ENCODE peak calls at places on chromosome 3, in nine cellular contexts. One of them, this sample, is unnamed.

GRCh38 chr3:185215873-185216586 is 37.8 kb downstream of the EHHADH start:
- DNase-seq in GM23248: peak; percentile 50
- DNase-seq in left lung: no peak
- DNase-seq in endodermal cell: no peak
- DNase-seq in Panc1: peak; percentile 15
- DNase-seq in keratinocyte: no peak
- DNase-seq in lower lobe of right lung: no peak
- DNase-seq in left ventricle myocardium inferior: no peak
- DNase-seq in psoas muscle: no peak
- DNase-seq in this sample: no peak

GRCh38 chr3:89315750-89316149 is 208.3 kb downstream of the EPHA3 start:
- DNase-seq in GM23248: no peak
- DNase-seq in left lung: no peak
- DNase-seq in endodermal cell: no peak
- DNase-seq in Panc1: no peak
- DNase-seq in keratinocyte: no peak
- DNase-seq in lower lobe of right lung: no peak
- DNase-seq in left ventricle myocardium inferior: no peak
- DNase-seq in psoas muscle: no peak
- DNase-seq in this sample: no peak

GRCh38 chr3:107217161-107217560 is 160.1 kb upstream of the CCDC54 start:
- DNase-seq in GM23248: peak; percentile 77
- DNase-seq in left lung: no peak
- DNase-seq in endodermal cell: no peak
- DNase-seq in Panc1: no peak
- DNase-seq in keratinocyte: peak; percentile 85
- DNase-seq in lower lobe of right lung: no peak
- DNase-seq in left ventricle myocardium inferior: no peak
- DNase-seq in psoas muscle: no peak
- DNase-seq in this sample: no peak

GRCh38 chr3:195717852-195718476 is 2.8 kb upstream of the MUC20 start:
- DNase-seq in GM23248: no peak
- DNase-seq in left lung: no peak
- DNase-seq in endodermal cell: peak; percentile 41
- DNase-seq in Panc1: no peak
- DNase-seq in keratinocyte: no peak
- DNase-seq in lower lobe of right lung: peak; percentile 0
- DNase-seq in left ventricle myocardium inferior: no peak
- DNase-seq in psoas muscle: no peak
- DNase-seq in this sample: no peak

GRCh38 chr3:28467414-28467813 is 118.8 kb upstream of the AZI2 start:
- DNase-seq in GM23248: peak; percentile 12
- DNase-seq in left lung: no peak
- DNase-seq in endodermal cell: peak; percentile 45
- DNase-seq in Panc1: no peak
- DNase-seq in keratinocyte: no peak
- DNase-seq in lower lobe of right lung: no peak
- DNase-seq in left ventricle myocardium inferior: no peak
- DNase-seq in psoas muscle: no peak
- DNase-seq in this sample: no peak

GRCh38 chr3:160893207-160893606 is 137.2 kb downstream of the PPM1L start:
- DNase-seq in GM23248: no peak
- DNase-seq in left lung: no peak
- DNase-seq in endodermal cell: no peak
- DNase-seq in Panc1: no peak
- DNase-seq in keratinocyte: no peak
- DNase-seq in lower lobe of right lung: no peak
- DNase-seq in left ventricle myocardium inferior: no peak
- DNase-seq in psoas muscle: no peak
- DNase-seq in this sample: no peak

GRCh38 chr3:13353936-13354542 is 66.1 kb downstream of the NUP210 start:
- DNase-seq in GM23248: peak; percentile 57
- DNase-seq in left lung: peak; percentile 57
- DNase-seq in endodermal cell: peak; percentile 68
- DNase-seq in Panc1: no peak
- DNase-seq in keratinocyte: no peak
- DNase-seq in lower lobe of right lung: no peak
- DNase-seq in left ventricle myocardium inferior: no peak
- DNase-seq in psoas muscle: no peak
- DNase-seq in this sample: no peak

GRCh38 chr3:46847744-46848143 is 15.5 kb downstream of the MYL3 start:
- DNase-seq in GM23248: no peak
- DNase-seq in left lung: no peak
- DNase-seq in endodermal cell: peak; percentile 49
- DNase-seq in Panc1: no peak
- DNase-seq in keratinocyte: no peak
- DNase-seq in lower lobe of right lung: no peak
- DNase-seq in left ventricle myocardium inferior: no peak
- DNase-seq in psoas muscle: no peak
- DNase-seq in this sample: no peak

GRCh38 chr3:195887670-195888069 is 20.7 kb downstream of the TNK2 start:
- DNase-seq in GM23248: no peak
- DNase-seq in left lung: no peak
- DNase-seq in endodermal cell: no peak
- DNase-seq in Panc1: no peak
- DNase-seq in keratinocyte: no peak
- DNase-seq in lower lobe of right lung: no peak
- DNase-seq in left ventricle myocardium inferior: no peak
- DNase-seq in psoas muscle: no peak
- DNase-seq in this sample: no peak

GRCh38 chr3:38131621-38132369 is 5.1 kb downstream of the ACAA1 start:
- DNase-seq in GM23248: peak; percentile 46
- DNase-seq in left lung: no peak
- DNase-seq in endodermal cell: peak; percentile 92
- DNase-seq in Panc1: no peak
- DNase-seq in keratinocyte: no peak
- DNase-seq in lower lobe of right lung: peak; percentile 47
- DNase-seq in left ventricle myocardium inferior: no peak
- DNase-seq in psoas muscle: no peak
- DNase-seq in this sample: no peak

GRCh38 chr3:55066406-55067128 is 138.7 kb upstream of the LRTM1 start:
- DNase-seq in GM23248: no peak
- DNase-seq in left lung: no peak
- DNase-seq in endodermal cell: no peak
- DNase-seq in Panc1: no peak
- DNase-seq in keratinocyte: no peak
- DNase-seq in lower lobe of right lung: no peak
- DNase-seq in left ventricle myocardium inferior: no peak
- DNase-seq in psoas muscle: no peak
- DNase-seq in this sample: no peak

GRCh38 chr3:197406266-197406665 is 107.9 kb upstream of the DLG1 start:
- DNase-seq in GM23248: no peak
- DNase-seq in left lung: no peak
- DNase-seq in endodermal cell: no peak
- DNase-seq in Panc1: no peak
- DNase-seq in keratinocyte: no peak
- DNase-seq in lower lobe of right lung: peak; percentile 56
- DNase-seq in left ventricle myocardium inferior: peak; percentile 57
- DNase-seq in psoas muscle: no peak
- DNase-seq in this sample: peak; percentile 86

GRCh38 chr3:108024146-108024836 is 66.5 kb downstream of the CD47 start:
- DNase-seq in GM23248: no peak
- DNase-seq in left lung: no peak
- DNase-seq in endodermal cell: no peak
- DNase-seq in Panc1: no peak
- DNase-seq in keratinocyte: no peak
- DNase-seq in lower lobe of right lung: no peak
- DNase-seq in left ventricle myocardium inferior: no peak
- DNase-seq in psoas muscle: no peak
- DNase-seq in this sample: no peak

GRCh38 chr3:159892171-159892791 is 96.4 kb upstream of the IL12A start:
- DNase-seq in GM23248: no peak
- DNase-seq in left lung: no peak
- DNase-seq in endodermal cell: no peak
- DNase-seq in Panc1: no peak
- DNase-seq in keratinocyte: no peak
- DNase-seq in lower lobe of right lung: no peak
- DNase-seq in left ventricle myocardium inferior: peak; percentile 47
- DNase-seq in psoas muscle: no peak
- DNase-seq in this sample: peak; percentile 89

GRCh38 chr3:142888484-142889262 is at the start of gene PCOLCE2:
- DNase-seq in GM23248: peak; percentile 71
- DNase-seq in left lung: peak; percentile 88
- DNase-seq in endodermal cell: peak; percentile 89
- DNase-seq in Panc1: no peak
- DNase-seq in keratinocyte: no peak
- DNase-seq in lower lobe of right lung: peak; percentile 55
- DNase-seq in left ventricle myocardium inferior: peak; percentile 54
- DNase-seq in psoas muscle: peak; percentile 46
- DNase-seq in this sample: peak; percentile 13

GRCh38 chr3:150365132-150365604 is 42.9 kb upstream of the TSC22D2 start:
- DNase-seq in GM23248: peak; percentile 64
- DNase-seq in left lung: no peak
- DNase-seq in endodermal cell: no peak
- DNase-seq in Panc1: no peak
- DNase-seq in keratinocyte: peak; percentile 42
- DNase-seq in lower lobe of right lung: no peak
- DNase-seq in left ventricle myocardium inferior: no peak
- DNase-seq in psoas muscle: no peak
- DNase-seq in this sample: no peak

GRCh38 chr3:131282967-131283366 is 98.6 kb upstream of the NUDT16 start:
- DNase-seq in GM23248: no peak
- DNase-seq in left lung: no peak
- DNase-seq in endodermal cell: no peak
- DNase-seq in Panc1: no peak
- DNase-seq in keratinocyte: no peak
- DNase-seq in lower lobe of right lung: no peak
- DNase-seq in left ventricle myocardium inferior: no peak
- DNase-seq in psoas muscle: no peak
- DNase-seq in this sample: no peak

GRCh38 chr3:147630921-147631320 is 221.8 kb downstream of the ZIC1 start:
- DNase-seq in GM23248: no peak
- DNase-seq in left lung: no peak
- DNase-seq in endodermal cell: no peak
- DNase-seq in Panc1: no peak
- DNase-seq in keratinocyte: no peak
- DNase-seq in lower lobe of right lung: no peak
- DNase-seq in left ventricle myocardium inferior: no peak
- DNase-seq in psoas muscle: no peak
- DNase-seq in this sample: no peak

GRCh38 chr3:155420869-155421486 is 127.5 kb upstream of the STRIT1 start:
- DNase-seq in GM23248: no peak
- DNase-seq in left lung: no peak
- DNase-seq in endodermal cell: no peak
- DNase-seq in Panc1: no peak
- DNase-seq in keratinocyte: no peak
- DNase-seq in lower lobe of right lung: no peak
- DNase-seq in left ventricle myocardium inferior: no peak
- DNase-seq in psoas muscle: no peak
- DNase-seq in this sample: no peak

GRCh38 chr3:16370872-16371740 is 106.1 kb downstream of the OXNAD1 start:
- DNase-seq in GM23248: no peak
- DNase-seq in left lung: no peak
- DNase-seq in endodermal cell: no peak
- DNase-seq in Panc1: no peak
- DNase-seq in keratinocyte: no peak
- DNase-seq in lower lobe of right lung: no peak
- DNase-seq in left ventricle myocardium inferior: peak; percentile 53
- DNase-seq in psoas muscle: no peak
- DNase-seq in this sample: peak; percentile 76

DNA sequence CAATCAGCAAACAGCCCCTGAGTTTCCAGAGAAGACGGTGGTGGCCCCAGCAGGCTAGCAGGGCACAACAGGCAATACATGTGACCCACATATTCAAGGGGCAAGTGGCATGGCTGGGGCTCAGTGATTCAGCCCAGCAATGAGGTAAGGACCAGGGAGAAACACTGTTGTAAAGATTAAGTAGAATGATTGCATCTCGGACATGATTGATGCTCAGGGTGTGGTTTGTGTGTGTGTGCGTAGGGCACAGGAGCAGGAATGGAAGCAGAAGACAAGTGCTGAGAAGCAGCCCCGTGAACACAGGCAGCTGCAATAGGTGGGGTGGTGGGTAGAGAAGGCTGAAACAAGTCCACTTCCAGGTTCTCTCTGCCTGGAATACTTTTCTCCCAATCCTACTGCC is 37.9 kb downstream of the KLHL6 start:
- DNase-seq in GM23248: no peak
- DNase-seq in left lung: no peak
- DNase-seq in endodermal cell: no peak
- DNase-seq in Panc1: no peak
- DNase-seq in keratinocyte: no peak
- DNase-seq in lower lobe of right lung: no peak
- DNase-seq in left ventricle myocardium inferior: no peak
- DNase-seq in psoas muscle: no peak
- DNase-seq in this sample: no peak
- H3K4me1 ChIP-seq in GM23248: no peaks in the 10 kb centered on the region
- H3K4me1 ChIP-seq in left lung: no peaks in the 10 kb centered on the region
- H3K4me1 ChIP-seq in endodermal cell: no peaks in the 10 kb centered on the region
- H3K4me1 ChIP-seq in Panc1: no peaks in the 10 kb centered on the region
- H3K4me1 ChIP-seq in keratinocyte: no peaks in the 10 kb centered on the region
- H3K4me1 ChIP-seq in lower lobe of right lung: no peaks in the 10 kb centered on the region
- H3K4me1 ChIP-seq in left ventricle myocardium inferior: peaks cover 14% of the 10 kb centered on the region
- H3K4me1 ChIP-seq in psoas muscle: peaks cover 11% of the 10 kb centered on the region
- H3K4me1 ChIP-seq in this sample: no peaks in the 10 kb centered on the region

GRCh38 chr3:177345973-177346503 is 148.8 kb upstream of the TBL1XR1 start:
- DNase-seq in GM23248: no peak
- DNase-seq in left lung: no peak
- DNase-seq in endodermal cell: no peak
- DNase-seq in Panc1: no peak
- DNase-seq in keratinocyte: no peak
- DNase-seq in lower lobe of right lung: no peak
- DNase-seq in left ventricle myocardium inferior: no peak
- DNase-seq in psoas muscle: no peak
- DNase-seq in this sample: no peak
- H3K4me3 ChIP-seq in GM23248: no peak overlapping the region
- H3K4me3 ChIP-seq in left lung: no peak overlapping the region
- H3K4me3 ChIP-seq in endodermal cell: no peak overlapping the region
- H3K4me3 ChIP-seq in Panc1: no peak overlapping the region
- H3K4me3 ChIP-seq in keratinocyte: no peak overlapping the region
- H3K4me3 ChIP-seq in lower lobe of right lung: no peak overlapping the region
- H3K4me3 ChIP-seq in left ventricle myocardium inferior: no peak overlapping the region
- H3K4me3 ChIP-seq in psoas muscle: no peak overlapping the region
- H3K4me3 ChIP-seq in this sample: no peak overlapping the region

DNA sequence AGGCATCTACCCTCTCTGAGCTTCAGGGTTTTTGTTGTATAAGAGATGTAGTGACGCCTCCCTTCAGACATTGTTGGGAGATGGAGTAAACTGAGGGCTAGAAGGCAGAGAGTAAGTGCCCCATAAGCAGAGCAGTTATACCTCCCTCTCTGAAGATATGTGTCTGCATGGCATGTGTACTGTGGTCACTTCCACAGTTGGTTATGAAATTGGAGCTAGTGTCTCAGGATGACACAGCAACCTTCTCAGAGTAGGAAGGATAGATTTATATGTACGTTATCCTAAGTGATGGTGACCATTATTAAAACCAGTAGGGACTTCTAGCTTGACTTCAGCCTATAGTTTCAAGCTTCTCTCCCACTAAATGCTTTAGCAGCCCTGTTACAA is 17.9 kb downstream of the PXK start:
- DNase-seq in GM23248: peak; percentile 70
- DNase-seq in left lung: no peak
- DNase-seq in endodermal cell: no peak
- DNase-seq in Panc1: no peak
- DNase-seq in keratinocyte: no peak
- DNase-seq in lower lobe of right lung: no peak
- DNase-seq in left ventricle myocardium inferior: no peak
- DNase-seq in psoas muscle: no peak
- DNase-seq in this sample: no peak
- H3K27ac ChIP-seq in GM23248: peak overlapping the region; percentile 63
- H3K27ac ChIP-seq in left lung: peak overlapping the region; percentile 80
- H3K27ac ChIP-seq in endodermal cell: no peak overlapping the region
- H3K27ac ChIP-seq in Panc1: no peak overlapping the region
- H3K27ac ChIP-seq in keratinocyte: no peak overlapping the region
- H3K27ac ChIP-seq in lower lobe of right lung: no peak overlapping the region
- H3K27ac ChIP-seq in left ventricle myocardium inferior: no peak overlapping the region
- H3K27ac ChIP-seq in psoas muscle: no peak overlapping the region
- H3K27ac ChIP-seq in this sample: peak overlapping the region; percentile 76

GRCh38 chr3:52248816-52249547 is 3.4 kb downstream of the PPM1M start:
- DNase-seq in GM23248: peak; percentile 25
- DNase-seq in left lung: no peak
- DNase-seq in endodermal cell: no peak
- DNase-seq in Panc1: no peak
- DNase-seq in keratinocyte: no peak
- DNase-seq in lower lobe of right lung: no peak
- DNase-seq in left ventricle myocardium inferior: peak; percentile 59
- DNase-seq in psoas muscle: no peak
- DNase-seq in this sample: peak; percentile 95
- H3K4me1 ChIP-seq in GM23248: peaks cover 20% of the 10 kb centered on the region
- H3K4me1 ChIP-seq in left lung: peaks cover 5% of the 10 kb centered on the region
- H3K4me1 ChIP-seq in endodermal cell: no peaks in the 10 kb centered on the region
- H3K4me1 ChIP-seq in Panc1: no peaks in the 10 kb centered on the region
- H3K4me1 ChIP-seq in keratinocyte: peaks cover 28% of the 10 kb centered on the region
- H3K4me1 ChIP-seq in lower lobe of right lung: peaks cover 49% of the 10 kb centered on the region
- H3K4me1 ChIP-seq in left ventricle myocardium inferior: peaks cover 53% of the 10 kb centered on the region
- H3K4me1 ChIP-seq in psoas muscle: peaks cover 29% of the 10 kb centered on the region
- H3K4me1 ChIP-seq in this sample: peaks cover 5% of the 10 kb centered on the region

This sample was measured in thyroid gland.